ENCODE peak calls at places on chromosomes 1 and 21, in nine cellular contexts. One of them, this sample, is unnamed.

GRCh38 chr1:109193653-109194590 is 19.8 kb upstream of the SARS1 start:
- DNase-seq in Peyer's patch: peak
- DNase-seq in AG09319: no peak
- DNase-seq in heart left ventricle: no peak
- DNase-seq in NCI-H774: no peak
- DNase-seq in T-helper 9 cell: peak
- DNase-seq in lower lobe of right lung: peak
- DNase-seq in cardiac muscle cell: no peak
- DNase-seq in foreskin keratinocyte: no peak
- DNase-seq in this sample: peak

GRCh38 chr1:203117611-203118575 is 9.6 kb upstream of the ADORA1 start:
- DNase-seq in Peyer's patch: peak
- DNase-seq in NCI-H774: peak
- DNase-seq in cardiac muscle cell: peak
- DNase-seq in lower lobe of right lung: peak
- DNase-seq in AG09319: peak
- DNase-seq in foreskin keratinocyte: no peak
- DNase-seq in T-helper 9 cell: peak
- DNase-seq in heart left ventricle: peak
- DNase-seq in this sample: no peak

GRCh38 chr1:65606426-65606825 is 186.0 kb downstream of the LEPR start:
- DNase-seq in foreskin keratinocyte: no peak
- DNase-seq in AG09319: no peak
- DNase-seq in lower lobe of right lung: no peak
- DNase-seq in Peyer's patch: no peak
- DNase-seq in heart left ventricle: no peak
- DNase-seq in NCI-H774: no peak
- DNase-seq in T-helper 9 cell: no peak
- DNase-seq in cardiac muscle cell: no peak
- DNase-seq in this sample: no peak

GRCh38 chr1:192399161-192399560 is 82.4 kb downstream of the RGS21 start:
- DNase-seq in Peyer's patch: no peak
- DNase-seq in lower lobe of right lung: no peak
- DNase-seq in AG09319: no peak
- DNase-seq in foreskin keratinocyte: no peak
- DNase-seq in T-helper 9 cell: no peak
- DNase-seq in NCI-H774: no peak
- DNase-seq in cardiac muscle cell: peak
- DNase-seq in heart left ventricle: no peak
- DNase-seq in this sample: no peak

GRCh38 chr1:68121536-68121935 is 71.1 kb upstream of the DIRAS3 start:
- DNase-seq in NCI-H774: no peak
- DNase-seq in Peyer's patch: no peak
- DNase-seq in heart left ventricle: no peak
- DNase-seq in lower lobe of right lung: no peak
- DNase-seq in T-helper 9 cell: no peak
- DNase-seq in cardiac muscle cell: no peak
- DNase-seq in AG09319: peak
- DNase-seq in foreskin keratinocyte: no peak
- DNase-seq in this sample: no peak

GRCh38 chr1:213984387-213985180 is 3.2 kb upstream of the PROX1 start:
- DNase-seq in foreskin keratinocyte: no peak
- DNase-seq in AG09319: no peak
- DNase-seq in heart left ventricle: no peak
- DNase-seq in NCI-H774: peak
- DNase-seq in cardiac muscle cell: peak
- DNase-seq in Peyer's patch: no peak
- DNase-seq in lower lobe of right lung: no peak
- DNase-seq in T-helper 9 cell: no peak
- DNase-seq in this sample: no peak

GRCh38 chr1:9849691-9850441 is 26.1 kb upstream of the CLSTN1 start:
- DNase-seq in NCI-H774: no peak
- DNase-seq in T-helper 9 cell: no peak
- DNase-seq in heart left ventricle: no peak
- DNase-seq in foreskin keratinocyte: no peak
- DNase-seq in cardiac muscle cell: no peak
- DNase-seq in AG09319: no peak
- DNase-seq in Peyer's patch: peak
- DNase-seq in lower lobe of right lung: no peak
- DNase-seq in this sample: peak

GRCh38 chr1:109762039-109762585 is 1.6 kb downstream of the EPS8L3 start:
- DNase-seq in NCI-H774: no peak
- DNase-seq in lower lobe of right lung: no peak
- DNase-seq in T-helper 9 cell: no peak
- DNase-seq in cardiac muscle cell: no peak
- DNase-seq in foreskin keratinocyte: no peak
- DNase-seq in heart left ventricle: peak
- DNase-seq in Peyer's patch: no peak
- DNase-seq in AG09319: no peak
- DNase-seq in this sample: peak

GRCh38 chr1:160705176-160705745 is 6.4 kb downstream of the CD48 start:
- DNase-seq in heart left ventricle: no peak
- DNase-seq in cardiac muscle cell: no peak
- DNase-seq in AG09319: no peak
- DNase-seq in NCI-H774: no peak
- DNase-seq in T-helper 9 cell: no peak
- DNase-seq in Peyer's patch: no peak
- DNase-seq in lower lobe of right lung: no peak
- DNase-seq in foreskin keratinocyte: no peak
- DNase-seq in this sample: no peak

GRCh38 chr1:107076846-107077245 is 20.4 kb downstream of the PRMT6 start:
- DNase-seq in AG09319: no peak
- DNase-seq in lower lobe of right lung: no peak
- DNase-seq in T-helper 9 cell: no peak
- DNase-seq in NCI-H774: no peak
- DNase-seq in foreskin keratinocyte: peak
- DNase-seq in heart left ventricle: no peak
- DNase-seq in cardiac muscle cell: no peak
- DNase-seq in Peyer's patch: no peak
- DNase-seq in this sample: no peak

GRCh38 chr1:156421062-156421938 is 52.3 kb downstream of the RHBG start:
- DNase-seq in NCI-H774: peak
- DNase-seq in lower lobe of right lung: peak
- DNase-seq in heart left ventricle: peak
- DNase-seq in Peyer's patch: peak
- DNase-seq in cardiac muscle cell: peak
- DNase-seq in foreskin keratinocyte: no peak
- DNase-seq in T-helper 9 cell: peak
- DNase-seq in AG09319: no peak
- DNase-seq in this sample: peak

GRCh38 chr1:46198026-46198826 is at the start of gene POMGNT1:
- DNase-seq in heart left ventricle: peak
- DNase-seq in NCI-H774: peak
- DNase-seq in Peyer's patch: peak
- DNase-seq in T-helper 9 cell: peak
- DNase-seq in lower lobe of right lung: peak
- DNase-seq in cardiac muscle cell: peak
- DNase-seq in AG09319: no peak
- DNase-seq in foreskin keratinocyte: no peak
- DNase-seq in this sample: peak

GRCh38 chr21:25929859-25930520 is 195.2 kb downstream of the GABPA start:
- DNase-seq in foreskin keratinocyte: peak
- DNase-seq in NCI-H774: no peak
- DNase-seq in T-helper 9 cell: no peak
- DNase-seq in Peyer's patch: no peak
- DNase-seq in cardiac muscle cell: no peak
- DNase-seq in heart left ventricle: no peak
- DNase-seq in AG09319: no peak
- DNase-seq in lower lobe of right lung: no peak
- DNase-seq in this sample: no peak

GRCh38 chr1:22975694-22976093 is 3.0 kb upstream of the LACTBL1 start:
- DNase-seq in NCI-H774: no peak
- DNase-seq in foreskin keratinocyte: no peak
- DNase-seq in cardiac muscle cell: no peak
- DNase-seq in T-helper 9 cell: no peak
- DNase-seq in lower lobe of right lung: no peak
- DNase-seq in heart left ventricle: no peak
- DNase-seq in AG09319: no peak
- DNase-seq in Peyer's patch: no peak
- DNase-seq in this sample: no peak

GRCh38 chr1:11526071-11526895 is 47.3 kb downstream of the DISP3 start:
- DNase-seq in Peyer's patch: no peak
- DNase-seq in foreskin keratinocyte: no peak
- DNase-seq in NCI-H774: no peak
- DNase-seq in AG09319: no peak
- DNase-seq in heart left ventricle: no peak
- DNase-seq in T-helper 9 cell: no peak
- DNase-seq in cardiac muscle cell: no peak
- DNase-seq in lower lobe of right lung: no peak
- DNase-seq in this sample: no peak

GRCh38 chr1:22978299-22978698 is 5.6 kb upstream of the LACTBL1 start:
- DNase-seq in AG09319: no peak
- DNase-seq in T-helper 9 cell: no peak
- DNase-seq in NCI-H774: no peak
- DNase-seq in cardiac muscle cell: no peak
- DNase-seq in lower lobe of right lung: no peak
- DNase-seq in Peyer's patch: no peak
- DNase-seq in heart left ventricle: no peak
- DNase-seq in foreskin keratinocyte: peak
- DNase-seq in this sample: no peak

GRCh38 chr1:17075470-17076255 is 21.8 kb upstream of the SDHB start:
- DNase-seq in AG09319: no peak
- DNase-seq in heart left ventricle: no peak
- DNase-seq in foreskin keratinocyte: no peak
- DNase-seq in NCI-H774: no peak
- DNase-seq in lower lobe of right lung: no peak
- DNase-seq in T-helper 9 cell: no peak
- DNase-seq in cardiac muscle cell: peak
- DNase-seq in Peyer's patch: no peak
- DNase-seq in this sample: no peak

GRCh38 chr21:46048926-46049889 is 48.7 kb upstream of the COL6A2 start:
- DNase-seq in NCI-H774: no peak
- DNase-seq in T-helper 9 cell: no peak
- DNase-seq in foreskin keratinocyte: peak
- DNase-seq in AG09319: peak
- DNase-seq in cardiac muscle cell: no peak
- DNase-seq in heart left ventricle: peak
- DNase-seq in Peyer's patch: peak
- DNase-seq in lower lobe of right lung: peak
- DNase-seq in this sample: no peak

GRCh38 chr1:159877695-159878444 is 15.4 kb upstream of the VSIG8 start:
- DNase-seq in lower lobe of right lung: no peak
- DNase-seq in heart left ventricle: no peak
- DNase-seq in AG09319: no peak
- DNase-seq in cardiac muscle cell: no peak
- DNase-seq in T-helper 9 cell: no peak
- DNase-seq in NCI-H774: no peak
- DNase-seq in foreskin keratinocyte: no peak
- DNase-seq in Peyer's patch: no peak
- DNase-seq in this sample: no peak

GRCh38 chr1:6949991-6950765 is 164.9 kb downstream of the CAMTA1 start:
- DNase-seq in T-helper 9 cell: no peak
- DNase-seq in lower lobe of right lung: no peak
- DNase-seq in cardiac muscle cell: peak
- DNase-seq in foreskin keratinocyte: no peak
- DNase-seq in AG09319: no peak
- DNase-seq in heart left ventricle: no peak
- DNase-seq in NCI-H774: no peak
- DNase-seq in Peyer's patch: no peak
- DNase-seq in this sample: no peak

GRCh38 chr1:71296551-71296950 is 215.7 kb upstream of the ZRANB2 start:
- DNase-seq in T-helper 9 cell: no peak
- DNase-seq in cardiac muscle cell: no peak
- DNase-seq in AG09319: no peak
- DNase-seq in heart left ventricle: no peak
- DNase-seq in foreskin keratinocyte: no peak
- DNase-seq in Peyer's patch: no peak
- DNase-seq in lower lobe of right lung: no peak
- DNase-seq in NCI-H774: no peak
- DNase-seq in this sample: no peak

GRCh38 chr1:44405804-44406743 is 1.0 kb downstream of the RNF220 start:
- DNase-seq in foreskin keratinocyte: no peak
- DNase-seq in T-helper 9 cell: no peak
- DNase-seq in AG09319: no peak
- DNase-seq in lower lobe of right lung: peak
- DNase-seq in cardiac muscle cell: peak
- DNase-seq in heart left ventricle: peak
- DNase-seq in Peyer's patch: peak
- DNase-seq in NCI-H774: no peak
- DNase-seq in this sample: no peak

GRCh38 chr1:182249201-182249676 is 142.4 kb downstream of the GLUL start:
- DNase-seq in Peyer's patch: no peak
- DNase-seq in AG09319: no peak
- DNase-seq in heart left ventricle: no peak
- DNase-seq in T-helper 9 cell: no peak
- DNase-seq in lower lobe of right lung: no peak
- DNase-seq in foreskin keratinocyte: no peak
- DNase-seq in cardiac muscle cell: no peak
- DNase-seq in NCI-H774: no peak
- DNase-seq in this sample: no peak

GRCh38 chr1:115153966-115154557 is 64.8 kb upstream of the TSPAN2 start:
- DNase-seq in Peyer's patch: no peak
- DNase-seq in AG09319: no peak
- DNase-seq in foreskin keratinocyte: no peak
- DNase-seq in lower lobe of right lung: no peak
- DNase-seq in T-helper 9 cell: no peak
- DNase-seq in NCI-H774: no peak
- DNase-seq in cardiac muscle cell: no peak
- DNase-seq in heart left ventricle: no peak
- DNase-seq in this sample: no peak

GRCh38 chr1:24126023-24126671 is 14.2 kb upstream of the MYOM3 start:
- DNase-seq in NCI-H774: no peak
- DNase-seq in foreskin keratinocyte: no peak
- DNase-seq in Peyer's patch: no peak
- DNase-seq in T-helper 9 cell: no peak
- DNase-seq in cardiac muscle cell: no peak
- DNase-seq in heart left ventricle: no peak
- DNase-seq in AG09319: no peak
- DNase-seq in lower lobe of right lung: no peak
- DNase-seq in this sample: no peak

GRCh38 chr1:242605521-242605920 is 81.0 kb upstream of the PLD5 start:
- DNase-seq in Peyer's patch: no peak
- DNase-seq in T-helper 9 cell: no peak
- DNase-seq in lower lobe of right lung: no peak
- DNase-seq in NCI-H774: no peak
- DNase-seq in cardiac muscle cell: no peak
- DNase-seq in foreskin keratinocyte: peak
- DNase-seq in heart left ventricle: no peak
- DNase-seq in AG09319: no peak
- DNase-seq in this sample: no peak

GRCh38 chr1:198079432-198079951 is 77.3 kb upstream of the NEK7 start:
- DNase-seq in NCI-H774: no peak
- DNase-seq in Peyer's patch: no peak
- DNase-seq in T-helper 9 cell: no peak
- DNase-seq in AG09319: no peak
- DNase-seq in lower lobe of right lung: no peak
- DNase-seq in cardiac muscle cell: no peak
- DNase-seq in heart left ventricle: no peak
- DNase-seq in foreskin keratinocyte: no peak
- DNase-seq in this sample: no peak